ENCODE peak calls at places on chromosome 21, in five cellular contexts. J, U, Z, A and G are unnamed samples.

GRCh38 chr21:41703857-41704501 is 62.9 kb downstream of the RIPK4 start:
- DNase-seq in J (no peak), U (peak; percentile 62), Z (peak; percentile 80), A (no peak), G (no peak)

GRCh38 chr21:38716942-38717341 is 88.8 kb upstream of the ETS2 start:
- DNase-seq in J (no peak), U (no peak), Z (no peak), A (no peak), G (no peak)

GRCh38 chr21:31967334-31967733 is 94.5 kb downstream of the HUNK start:
- DNase-seq in J (no peak), U (no peak), Z (no peak), A (no peak), G (no peak)

GRCh38 chr21:36199021-36199420 is 42.4 kb downstream of the DOP1B start:
- DNase-seq in J (no peak), U (no peak), Z (no peak), A (no peak), G (no peak)

GRCh38 chr21:26127073-26127814 is 43.3 kb downstream of the APP start:
- DNase-seq in J (no peak), U (no peak), Z (no peak), A (no peak), G (no peak)

GRCh38 chr21:32140212-32141008 is 138.4 kb downstream of the MIS18A start:
- DNase-seq in J (no peak), U (no peak), Z (no peak), A (no peak), G (no peak)

GRCh38 chr21:39136711-39137110 is 46.5 kb downstream of the PSMG1 start:
- DNase-seq in J (no peak), U (no peak), Z (no peak), A (no peak), G (no peak)

GRCh38 chr21:42115136-42115683 is 44.1 kb downstream of the UMODL1 start:
- DNase-seq in J (no peak), U (no peak), Z (no peak), A (no peak), G (no peak)

GRCh38 chr21:40186036-40186435 is 318.8 kb downstream of the PCP4 start:
- DNase-seq in J (peak; percentile 57), U (no peak), Z (no peak), A (no peak), G (no peak)

GRCh38 chr21:37006521-37007291 is at the start of gene RIPPLY3:
- DNase-seq in J (no peak), U (no peak), Z (no peak), A (peak; percentile 56), G (no peak)

GRCh38 chr21:44702111-44702972 is 5.4 kb downstream of the KRTAP10-12 start:
- DNase-seq in J (no peak), U (peak; percentile 56), Z (no peak), A (no peak), G (peak; percentile 74)

GRCh38 chr21:36630485-36631206 is 68.3 kb upstream of the SIM2 start:
- DNase-seq in J (no peak), U (peak; percentile 16), Z (peak; percentile 80), A (peak; percentile 86), G (peak; percentile 1)

GRCh38 chr21:39406065-39406464 is 39.5 kb downstream of the LCA5L start:
- DNase-seq in J (no peak), U (no peak), Z (no peak), A (no peak), G (no peak)

GRCh38 chr21:38349111-38349746 is 92.4 kb downstream of the KCNJ15 start:
- DNase-seq in J (peak; percentile 35), U (no peak), Z (no peak), A (no peak), G (peak; percentile 73)

GRCh38 chr21:41651830-41652229 is 115.0 kb downstream of the RIPK4 start:
- DNase-seq in J (no peak), U (no peak), Z (no peak), A (no peak), G (no peak)

GRCh38 chr21:34364921-34365320 is 1.1 kb downstream of the KCNE2 start:
- DNase-seq in J (no peak), U (no peak), Z (no peak), A (no peak), G (no peak)

GRCh38 chr21:36672737-36673136 is 26.2 kb upstream of the SIM2 start:
- DNase-seq in J (no peak), U (no peak), Z (no peak), A (no peak), G (no peak)

GRCh38 chr21:43343992-43344886 is 82.7 kb downstream of the SIK1 start:
- DNase-seq in J (no peak), U (no peak), Z (peak; percentile 89), A (no peak), G (no peak)

GRCh38 chr21:44932366-44933181 is 7.3 kb upstream of the SLX9 start:
- DNase-seq in J (no peak), U (no peak), Z (no peak), A (no peak), G (no peak)

GRCh38 chr21:35438643-35439404 is 389.7 kb upstream of the RUNX1 start:
- DNase-seq in J (no peak), U (no peak), Z (peak; percentile 60), A (no peak), G (no peak)

GRCh38 chr21:46153259-46154154 is 1.9 kb downstream of the FTCD start:
- DNase-seq in J (no peak), U (no peak), Z (peak; percentile 58), A (peak; percentile 80), G (no peak)

GRCh38 chr21:35658242-35658641 is 402.1 kb downstream of the SETD4 start:
- DNase-seq in J (peak; percentile 14), U (no peak), Z (no peak), A (no peak), G (no peak)

GRCh38 chr21:37780991-37781983 is 135.0 kb downstream of the KCNJ6 start:
- DNase-seq in J (no peak), U (no peak), Z (no peak), A (no peak), G (no peak)

GRCh38 chr21:36478941-36479340 is 981 bp downstream of the CLDN14 start:
- DNase-seq in J (no peak), U (no peak), Z (no peak), A (peak; percentile 46), G (no peak)

GRCh38 chr21:35563885-35564451 is 496.4 kb downstream of the SETD4 start:
- DNase-seq in J (peak; percentile 63), U (peak; percentile 69), Z (no peak), A (no peak), G (no peak)

GRCh38 chr21:28357743-28358142 is 634.9 kb downstream of the LTN1 start:
- DNase-seq in J (no peak), U (no peak), Z (no peak), A (no peak), G (no peak)

GRCh38 chr21:16116798-16117197 is 387.0 kb downstream of the USP25 start:
- DNase-seq in J (no peak), U (no peak), Z (no peak), A (no peak), G (no peak)

GRCh38 chr21:35528109-35529042 is 479.3 kb upstream of the RUNX1 start:
- DNase-seq in J (no peak), U (no peak), Z (no peak), A (no peak), G (no peak)

GRCh38 chr21:34200288-34200905 is 127.0 kb downstream of the MRPS6 start:
- DNase-seq in J (no peak), U (no peak), Z (no peak), A (no peak), G (no peak)

GRCh38 chr21:37228003-37228400 is 39.1 kb downstream of the VPS26C start:
- DNase-seq in J (no peak), U (no peak), Z (no peak), A (no peak), G (no peak)

GRCh38 chr21:24224411-24224810 is 1382.9 kb downstream of the MRPL39 start:
- DNase-seq in J (no peak), U (peak; percentile 43), Z (no peak), A (no peak), G (no peak)

GRCh38 chr21:34510148-34511142 is 1.6 kb downstream of the KCNE1 start:
- DNase-seq in J (peak; percentile 5), U (peak; percentile 15), Z (peak; percentile 79), A (peak; percentile 88), G (no peak)

GRCh38 chr21:27448960-27449359 is 482.1 kb upstream of the ADAMTS5 start:
- DNase-seq in J (no peak), U (no peak), Z (no peak), A (no peak), G (no peak)

GRCh38 chr21:45618846-45619485 is 24.6 kb upstream of the PCBP3 start:
- DNase-seq in J (no peak), U (no peak), Z (no peak), A (peak; percentile 23), G (no peak)

GRCh38 chr21:19523066-19523465 is 1119.5 kb upstream of the TMPRSS15 start:
- DNase-seq in J (no peak), U (no peak), Z (no peak), A (no peak), G (no peak)

GRCh38 chr21:46049890-46050650 is 47.8 kb upstream of the COL6A2 start:
- DNase-seq in J (no peak), U (no peak), Z (no peak), A (no peak), G (no peak)

GRCh38 chr21:17988038-17988437 is 168.9 kb upstream of the C21orf91 start:
- DNase-seq in J (no peak), U (no peak), Z (no peak), A (no peak), G (no peak)

GRCh38 chr21:43972850-43973633 is 39.1 kb upstream of the TRAPPC10 start:
- DNase-seq in J (no peak), U (no peak), Z (peak; percentile 34), A (no peak), G (no peak)